ENCODE peak calls at places on chromosomes 6 and 20, in seven cellular contexts. K, E, O, Q, S, N and P are unnamed samples.

GRCh38 chr20:16104783-16105182 is 468.5 kb downstream of the KIF16B start:
- DNase-seq in K (no peak), E (no peak), O (no peak), Q (no peak), S (no peak), N (no peak), P (no peak)

GRCh38 chr6:25050356-25050755 is 114.6 kb upstream of the RIPOR2 start:
- DNase-seq in K (no peak), E (peak), O (peak), Q (peak), S (no peak), N (no peak), P (no peak)

GRCh38 chr6:168440520-168441433 is at the start of gene SMOC2:
- DNase-seq in K (no peak), E (no peak), O (no peak), Q (no peak), S (no peak), N (no peak), P (peak)

GRCh38 chr20:10447028-10447427 is 11.9 kb downstream of the SLX4IP start:
- DNase-seq in K (no peak), E (peak), O (peak), Q (peak), S (no peak), N (no peak), P (no peak)

GRCh38 chr20:53903652-53903987 is 166.8 kb downstream of the BCAS1 start:
- DNase-seq in K (no peak), E (no peak), O (peak), Q (no peak), S (no peak), N (no peak), P (no peak)

GRCh38 chr6:168035661-168036616 is 38.5 kb downstream of the KIF25 start:
- DNase-seq in K (no peak), E (peak), O (peak), Q (peak), S (no peak), N (no peak), P (no peak)

GRCh38 chr6:163241668-163242067 is 172.8 kb upstream of the QKI start:
- DNase-seq in K (no peak), E (no peak), O (no peak), Q (no peak), S (no peak), N (no peak), P (no peak)

GRCh38 chr6:170262481-170263088 is 28.3 kb downstream of the DLL1 start:
- DNase-seq in K (no peak), E (no peak), O (no peak), Q (no peak), S (no peak), N (no peak), P (peak)

GRCh38 chr20:47568019-47568418 is 66.3 kb downstream of the NCOA3 start:
- DNase-seq in K (no peak), E (peak), O (peak), Q (peak), S (no peak), N (no peak), P (no peak)

GRCh38 chr6:72425003-72425681 is 196.7 kb upstream of the KCNQ5 start:
- DNase-seq in K (no peak), E (peak), O (peak), Q (no peak), S (no peak), N (no peak), P (no peak)

GRCh38 chr6:138099832-138100231 is 7.4 kb downstream of the PERP start:
- DNase-seq in K (no peak), E (peak), O (peak), Q (no peak), S (no peak), N (no peak), P (no peak)

GRCh38 chr6:107789361-107789760 is 34.8 kb downstream of the SCML4 start:
- DNase-seq in K (no peak), E (no peak), O (no peak), Q (no peak), S (no peak), N (no peak), P (no peak)

GRCh38 chr6:83859410-83860346 is at the start of gene CYB5R4:
- DNase-seq in K (peak), E (peak), O (peak), Q (peak), S (peak), N (peak), P (peak)

GRCh38 chr6:57224769-57225515 is 2.8 kb upstream of the RAB23 start:
- DNase-seq in K (no peak), E (peak), O (peak), Q (no peak), S (no peak), N (no peak), P (no peak)

GRCh38 chr6:16949696-16950095 is 152.2 kb upstream of the STMND1 start:
- DNase-seq in K (no peak), E (peak), O (peak), Q (no peak), S (no peak), N (no peak), P (no peak)

GRCh38 chr20:30488941-30489601 is 768.4 kb upstream of the DEFB115 start:
- DNase-seq in K (no peak), E (no peak), O (no peak), Q (no peak), S (no peak), N (no peak), P (no peak)

GRCh38 chr20:33604991-33605370 is 57.1 kb upstream of the C20orf144 start:
- DNase-seq in K (no peak), E (no peak), O (no peak), Q (no peak), S (no peak), N (no peak), P (no peak)

DNA sequence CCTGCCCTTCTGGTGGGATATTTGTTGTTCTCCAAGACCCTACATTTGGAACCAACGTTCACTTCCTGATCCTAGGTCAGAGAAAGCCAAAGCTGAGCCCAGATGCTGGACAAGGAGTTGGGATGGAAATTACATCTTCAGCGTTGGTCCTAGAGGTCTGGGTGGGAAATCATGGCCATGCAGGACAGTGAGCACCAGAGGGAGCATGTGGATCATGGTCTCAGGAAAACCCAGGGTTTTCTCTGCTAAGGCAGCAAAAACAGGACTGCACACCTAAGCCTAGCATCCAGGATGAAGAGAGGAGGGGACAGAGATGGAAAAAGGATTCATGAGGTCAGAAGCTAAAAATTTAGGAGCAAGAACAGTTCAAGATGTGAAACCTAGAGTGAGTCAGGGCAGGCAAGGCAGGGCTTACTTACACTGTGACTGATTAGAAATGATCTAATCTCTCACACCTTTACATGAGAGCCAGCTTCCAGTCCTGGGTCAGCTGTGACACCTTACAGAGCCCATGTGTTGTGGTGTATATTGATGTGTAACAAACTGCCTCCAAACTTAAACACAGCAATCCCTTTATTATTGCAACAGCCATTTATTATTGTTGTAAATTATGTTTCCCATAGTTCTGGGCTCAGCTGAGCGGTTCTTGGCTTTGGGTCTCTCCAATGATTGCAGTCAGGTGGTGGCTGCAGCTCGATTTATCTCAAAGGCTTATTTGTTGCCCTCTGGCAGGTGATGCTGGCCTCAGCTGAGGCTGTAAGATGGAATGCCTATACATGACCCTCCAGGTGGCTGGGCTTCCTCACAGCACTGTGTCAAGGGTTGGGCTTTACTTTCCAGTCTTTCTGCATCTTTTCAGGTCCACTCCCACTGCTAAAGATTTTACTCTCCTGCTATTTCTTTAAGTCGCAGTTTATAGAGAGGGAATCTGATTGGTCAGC is 6.5 kb downstream of the C20orf202 start:
- DNase-seq in K (no peak), E (no peak), O (peak), Q (peak), S (no peak), N (no peak), P (no peak)
- TF ChIP-seq CTCF in K (no peak), E (peak), O (peak), Q (peak), S (peak), N (no peak), P (no peak)

DNA sequence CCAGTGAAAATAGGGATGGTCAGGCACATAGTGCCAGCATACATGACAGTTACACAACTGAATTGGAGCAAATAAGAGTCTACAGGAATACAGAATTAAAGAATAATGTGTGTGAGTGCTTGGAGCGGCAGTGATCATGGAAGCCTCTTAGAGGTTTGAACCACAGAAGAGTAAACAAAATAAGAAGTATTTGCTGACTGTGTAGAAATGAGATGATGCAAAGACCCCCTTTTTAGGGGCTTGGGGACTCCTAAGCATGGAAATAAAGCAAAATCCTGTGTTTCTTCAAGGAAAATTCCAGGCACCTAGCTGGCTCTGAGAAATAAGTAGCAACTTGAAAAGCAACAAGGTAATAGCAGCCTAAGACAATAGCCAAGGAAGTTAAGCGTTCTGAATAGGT is 6.8 kb downstream of the OR2H2 start:
- DNase-seq in K (no peak), E (no peak), O (no peak), Q (no peak), S (no peak), N (no peak), P (no peak)
- TF ChIP-seq CTCF in K (no peak), E (no peak), O (no peak), Q (no peak), S (no peak), N (no peak), P (no peak)

DNA sequence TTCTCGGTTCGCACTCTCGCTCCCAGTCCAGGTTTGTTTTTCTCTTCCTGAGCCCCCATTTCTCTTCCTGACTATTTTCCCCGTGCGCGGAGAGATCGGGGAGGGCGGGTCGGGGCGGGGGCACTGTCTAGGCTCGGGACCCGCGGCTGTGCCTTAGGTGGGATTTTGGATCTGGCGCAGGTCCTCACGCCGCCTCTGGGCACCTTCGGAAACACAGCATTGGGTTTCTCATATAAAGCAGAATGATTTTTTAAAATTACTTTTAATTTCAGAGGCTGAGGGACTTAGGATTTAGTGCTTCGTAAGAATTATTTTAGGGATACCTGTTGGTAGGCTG is 324 bp downstream of the STX11 start:
- DNase-seq in K (no peak), E (peak), O (peak), Q (peak), S (peak), N (no peak), P (no peak)
- TF ChIP-seq CTCF in K (no peak), E (peak), O (peak), Q (no peak), S (peak), N (no peak), P (no peak)

GRCh38 chr6:95365454-95365853 is 211.9 kb upstream of the MANEA start:
- DNase-seq in K (no peak), E (no peak), O (no peak), Q (no peak), S (no peak), N (no peak), P (no peak)

GRCh38 chr6:95366414-95366813 is 210.9 kb upstream of the MANEA start:
- DNase-seq in K (no peak), E (no peak), O (no peak), Q (no peak), S (no peak), N (no peak), P (no peak)

GRCh38 chr6:95364016-95364604 is 213.2 kb upstream of the MANEA start:
- DNase-seq in K (no peak), E (peak), O (peak), Q (no peak), S (no peak), N (no peak), P (no peak)
- TF ChIP-seq CTCF in K (no peak), E (peak), O (peak), Q (peak), S (peak), N (no peak), P (no peak)

DNA sequence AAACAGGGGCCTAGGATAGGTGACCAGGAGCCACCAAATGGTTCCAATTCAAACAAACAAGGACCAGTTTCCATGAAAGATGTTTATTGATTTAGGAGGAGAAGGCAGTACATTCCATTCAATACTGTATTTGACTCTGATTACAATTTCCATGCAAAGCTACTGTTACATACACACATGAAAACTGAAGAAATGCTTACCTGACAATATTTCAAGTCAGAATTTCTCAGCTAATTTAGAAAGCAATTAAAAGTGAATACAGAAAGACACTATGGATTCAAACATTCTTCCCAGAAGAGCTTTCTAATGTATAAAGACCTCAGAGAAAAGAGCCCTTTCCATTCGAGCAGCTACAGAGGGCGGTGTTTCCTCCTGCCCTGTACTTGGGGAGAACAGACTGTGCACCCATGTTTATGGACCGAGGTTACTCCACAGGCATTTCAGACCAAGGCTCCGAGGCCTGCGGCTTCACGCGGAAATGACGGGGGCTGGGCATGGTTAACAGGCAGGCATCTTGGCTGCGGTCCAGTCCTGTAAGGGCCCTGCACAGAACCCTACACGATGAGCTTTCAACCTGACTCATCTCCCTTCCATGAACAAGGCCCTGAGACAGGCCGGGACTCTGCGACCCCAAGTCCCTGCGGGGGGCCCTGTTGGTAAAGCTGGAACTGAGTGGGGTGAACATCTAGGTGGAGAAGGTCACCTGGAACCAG is 25.7 kb upstream of the TCFL5 start:
- DNase-seq in K (no peak), E (peak), O (peak), Q (peak), S (no peak), N (peak), P (no peak)
- TF ChIP-seq CTCF in K (no peak), E (peak), O (no peak), Q (no peak), S (no peak), N (no peak), P (no peak)

DNA sequence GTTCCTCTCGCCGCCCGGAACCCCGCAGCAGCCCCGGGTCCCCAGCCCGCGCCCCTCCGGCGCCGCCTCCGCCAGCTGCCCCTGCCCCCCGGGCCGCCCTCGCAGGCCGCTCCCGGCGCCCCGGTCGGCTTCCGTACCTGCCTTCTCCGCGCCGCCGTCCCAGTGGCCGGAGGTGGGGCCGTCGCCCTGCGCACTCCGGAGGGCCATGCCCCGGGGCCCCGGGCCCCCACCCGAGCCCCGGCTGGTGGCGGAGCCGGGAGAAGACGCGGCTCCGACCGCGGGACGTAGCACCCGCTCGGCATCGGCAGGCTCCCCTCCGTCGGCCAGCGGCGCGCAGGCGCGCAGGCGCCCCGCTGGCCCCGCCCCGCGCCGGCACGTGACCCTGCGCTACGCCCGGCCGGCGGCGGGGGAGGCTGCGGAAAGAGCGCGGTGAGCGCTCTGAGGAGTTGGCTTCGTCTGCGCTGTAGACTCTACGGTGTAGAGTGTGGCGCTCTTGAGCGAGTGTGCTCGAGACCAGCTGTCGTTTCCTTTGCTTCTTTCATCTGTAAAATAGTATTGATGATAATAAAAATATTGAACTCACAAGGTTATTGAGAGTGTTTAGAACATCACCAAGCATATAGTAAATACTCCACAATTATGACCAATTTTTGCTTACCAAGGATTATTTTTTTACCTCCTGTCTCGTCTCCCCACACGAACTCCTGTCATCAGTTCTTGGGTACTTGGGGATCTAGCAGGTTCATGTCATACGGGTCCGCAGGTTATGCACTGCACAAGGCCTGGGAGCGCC is at the start of gene TBC1D20:
- DNase-seq in K (peak), E (peak), O (peak), Q (peak), S (peak), N (peak), P (peak)
- TF ChIP-seq CTCF in K (no peak), E (peak), O (peak), Q (no peak), S (no peak), N (no peak), P (no peak)

GRCh38 chr20:38222231-38222922 is 38.2 kb downstream of the KIAA1755 start:
- DNase-seq in K (peak), E (peak), O (peak), Q (peak), S (peak), N (peak), P (no peak)
- TF ChIP-seq CTCF in K (no peak), E (peak), O (peak), Q (peak), S (peak), N (no peak), P (peak)

GRCh38 chr20:24109537-24109936 is 121.0 kb upstream of the GGTLC1 start:
- DNase-seq in K (no peak), E (no peak), O (no peak), Q (no peak), S (no peak), N (no peak), P (no peak)

GRCh38 chr20:24109008-24109407 is 120.4 kb upstream of the GGTLC1 start:
- DNase-seq in K (no peak), E (no peak), O (no peak), Q (no peak), S (no peak), N (no peak), P (no peak)

GRCh38 chr20:24116611-24117010 is 128.0 kb upstream of the GGTLC1 start:
- DNase-seq in K (no peak), E (no peak), O (no peak), Q (no peak), S (no peak), N (no peak), P (no peak)

GRCh38 chr20:24111858-24112257 is 123.3 kb upstream of the GGTLC1 start:
- DNase-seq in K (no peak), E (no peak), O (no peak), Q (no peak), S (no peak), N (no peak), P (no peak)

DNA sequence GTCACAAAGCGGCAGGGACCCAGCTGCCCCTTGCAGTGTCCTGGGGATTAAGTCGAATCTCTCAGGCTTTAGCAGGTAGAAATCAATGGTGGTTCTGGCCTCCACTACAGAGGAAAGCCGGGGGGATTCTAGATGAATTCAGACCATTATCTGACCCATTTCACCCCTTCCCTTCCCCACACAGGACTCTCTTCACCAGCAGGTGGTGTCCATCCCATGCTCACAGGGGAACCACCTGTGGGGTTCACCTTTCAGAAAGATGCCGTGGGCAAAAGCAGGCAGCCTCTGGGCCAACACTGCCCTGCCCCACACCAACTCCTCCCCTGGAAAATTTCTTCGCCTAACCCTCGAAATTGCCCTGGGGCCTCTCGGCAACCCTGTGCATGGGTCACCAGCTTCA is 123.8 kb upstream of the GGTLC1 start:
- DNase-seq in K (no peak), E (no peak), O (no peak), Q (no peak), S (no peak), N (no peak), P (no peak)
- TF ChIP-seq CTCF in K (no peak), E (no peak), O (no peak), Q (no peak), S (no peak), N (no peak), P (no peak)

GRCh38 chr6:53189554-53189953 is 40.9 kb upstream of the GCM1 start:
- DNase-seq in K (no peak), E (peak), O (peak), Q (no peak), S (no peak), N (no peak), P (no peak)

GRCh38 chr6:53192590-53193232 is 44.1 kb upstream of the GCM1 start:
- DNase-seq in K (no peak), E (peak), O (no peak), Q (peak), S (no peak), N (no peak), P (no peak)

DNA sequence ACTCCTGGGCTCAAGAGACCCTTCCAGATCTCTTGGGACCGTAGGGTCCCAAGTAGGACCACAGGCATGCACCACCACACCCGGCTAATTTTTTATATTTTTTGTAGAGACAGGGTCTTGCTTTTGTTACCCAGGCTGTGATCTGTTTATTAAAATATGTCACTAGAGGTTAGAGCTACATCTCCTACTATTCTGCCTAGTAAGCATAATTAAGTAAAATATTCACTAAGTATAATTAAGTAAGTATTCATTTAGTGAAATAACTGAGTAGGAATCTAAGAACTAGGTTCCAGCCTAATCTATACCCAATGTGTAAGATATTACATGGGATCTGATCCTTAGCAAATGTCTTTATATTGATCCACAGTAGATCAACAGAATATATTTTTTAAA is 40.2 kb upstream of the GCM1 start:
- DNase-seq in K (no peak), E (no peak), O (no peak), Q (no peak), S (no peak), N (no peak), P (no peak)
- TF ChIP-seq CTCF in K (no peak), E (no peak), O (no peak), Q (no peak), S (no peak), N (no peak), P (no peak)